ENCODE peak calls at places on chromosomes 13 and 19, in eight cellular contexts. V is C1 segment of cervical spinal cord; L is GDM1; W is GM12864; Y is endothelial cell; C is DMS53; K is activated naive CD8-positive, alpha-beta T cell treated with anti-CD3 and anti-CD28 coated beads, Interleukin-2, amount 50 U/mL, for 16 hours; O is AG04450. Z is an unnamed sample.

GRCh38 chr19:10430505-10431253 is 10.3 kb downstream of the PDE4A start:
- DNase-seq in V (no peak), L (no peak), W (no peak), Y (no peak), C (peak), K (no peak), O (no peak), Z (peak)

GRCh38 chr19:54335979-54336892 is 2.7 kb downstream of the LILRA4 start:
- DNase-seq in V (no peak), L (no peak), W (no peak), Y (no peak), C (no peak), K (no peak), O (no peak), Z (no peak)

GRCh38 chr13:30607908-30608307 is 9.8 kb upstream of the USPL1 start:
- DNase-seq in V (no peak), L (no peak), W (peak), Y (no peak), C (peak), K (no peak), O (no peak), Z (no peak)

GRCh38 chr13:60671386-60671785 is 274.4 kb downstream of the TDRD3 start:
- DNase-seq in V (no peak), L (no peak), W (no peak), Y (no peak), C (no peak), K (no peak), O (no peak), Z (no peak)

GRCh38 chr13:26529441-26529840 is 28.0 kb upstream of the WASF3 start:
- DNase-seq in V (no peak), L (no peak), W (no peak), Y (peak), C (peak), K (no peak), O (peak), Z (peak)

GRCh38 chr13:27622102-27622820 is 569 bp downstream of the POLR1D start:
- DNase-seq in V (no peak), L (no peak), W (no peak), Y (no peak), C (peak), K (no peak), O (no peak), Z (peak)

GRCh38 chr13:101305981-101306411 is 110.3 kb downstream of the NALCN start:
- DNase-seq in V (no peak), L (no peak), W (no peak), Y (no peak), C (no peak), K (no peak), O (no peak), Z (no peak)

GRCh38 chr13:28805193-28805819 is 14.8 kb upstream of the MTUS2 start:
- DNase-seq in V (no peak), L (no peak), W (no peak), Y (peak), C (peak), K (no peak), O (no peak), Z (peak)

GRCh38 chr19:6278740-6279619 is 795 bp downstream of the MLLT1 start:
- DNase-seq in V (no peak), L (no peak), W (no peak), Y (no peak), C (peak), K (no peak), O (no peak), Z (no peak)

GRCh38 chr13:26784704-26785639 is 24.4 kb upstream of the GPR12 start:
- DNase-seq in V (no peak), L (no peak), W (no peak), Y (no peak), C (no peak), K (no peak), O (no peak), Z (no peak)

GRCh38 chr19:1276620-1277007 is 1.3 kb downstream of the FAM174C start:
- DNase-seq in V (no peak), L (no peak), W (no peak), Y (no peak), C (peak), K (no peak), O (no peak), Z (no peak)

GRCh38 chr13:101917833-101918755 is 465.6 kb downstream of the ITGBL1 start:
- DNase-seq in V (no peak), L (no peak), W (no peak), Y (no peak), C (peak), K (no peak), O (no peak), Z (no peak)

GRCh38 chr13:42696191-42696590 is 85.2 kb upstream of the FAM216B start:
- DNase-seq in V (no peak), L (no peak), W (no peak), Y (no peak), C (no peak), K (no peak), O (peak), Z (peak)

GRCh38 chr13:111121421-111121820 is 6.3 kb downstream of the ARHGEF7 start:
- DNase-seq in V (no peak), L (no peak), W (no peak), Y (no peak), C (no peak), K (no peak), O (no peak), Z (no peak)

GRCh38 chr19:16588089-16588823 is 16.0 kb upstream of the SLC35E1 start:
- DNase-seq in V (no peak), L (peak), W (peak), Y (no peak), C (peak), K (no peak), O (no peak), Z (peak)

GRCh38 chr13:94063096-94063495 is 416.4 kb downstream of the DCT start:
- DNase-seq in V (no peak), L (no peak), W (no peak), Y (no peak), C (no peak), K (no peak), O (peak), Z (no peak)

GRCh38 chr13:28753208-28753892 is 34.6 kb upstream of the SLC46A3 start:
- DNase-seq in V (no peak), L (peak), W (no peak), Y (no peak), C (peak), K (no peak), O (peak), Z (peak)

GRCh38 chr13:49908637-49909036 is 27.5 kb downstream of the SPRYD7 start:
- DNase-seq in V (no peak), L (no peak), W (no peak), Y (peak), C (peak), K (no peak), O (no peak), Z (no peak)

GRCh38 chr13:68190826-68191225 is 960.7 kb upstream of the PCDH9 start:
- DNase-seq in V (no peak), L (no peak), W (no peak), Y (no peak), C (peak), K (no peak), O (no peak), Z (no peak)

GRCh38 chr13:75195479-75196111 is 286.4 kb downstream of the TBC1D4 start:
- DNase-seq in V (no peak), L (no peak), W (no peak), Y (no peak), C (no peak), K (no peak), O (no peak), Z (no peak)